ENCODE peak calls at places on chromosome 1, in nine cellular contexts. Z is MM.1S; I is stimulated activated CD4-positive, alpha-beta T cell treated with anti-CD3 and anti-CD28 coated beads, TNF-alpha, amount 100 ng/mL, for 4 hours; G is NCI-H1694; Q is T follicular helper cell; X is Peyer's patch; W is CD4-positive, alpha-beta T cell; E is Calu3; N is AG08396. V is an unnamed sample.

GRCh38 chr1:53944469-53945182 is 873 bp downstream of the IFT25 start:
- DNase-seq in Z (peak), I (no peak), G (no peak), Q (no peak), X (no peak), W (no peak), E (no peak), N (peak), V (no peak)

GRCh38 chr1:101137144-101138126 is 99.4 kb upstream of the S1PR1 start:
- DNase-seq in Z (no peak), I (no peak), G (no peak), Q (no peak), X (no peak), W (no peak), E (no peak), N (peak), V (peak)

GRCh38 chr1:54791880-54792522 is 9.1 kb downstream of the TTC22 start:
- DNase-seq in Z (peak), I (no peak), G (peak), Q (no peak), X (peak), W (no peak), E (peak), N (peak), V (no peak)

GRCh38 chr1:9593492-9594465 is 5.1 kb downstream of the TMEM201 start:
- DNase-seq in Z (no peak), I (no peak), G (peak), Q (no peak), X (peak), W (no peak), E (peak), N (peak), V (no peak)

GRCh38 chr1:246622035-246622652 is 55.9 kb downstream of the CNST start:
- DNase-seq in Z (no peak), I (no peak), G (no peak), Q (no peak), X (no peak), W (no peak), E (no peak), N (peak), V (no peak)

GRCh38 chr1:56331207-56331891 is 248.0 kb downstream of the PLPP3 start:
- DNase-seq in Z (no peak), I (no peak), G (no peak), Q (no peak), X (no peak), W (no peak), E (peak), N (no peak), V (no peak)

GRCh38 chr1:200258447-200259375 is 151.1 kb downstream of the ZNF281 start:
- DNase-seq in Z (peak), I (no peak), G (peak), Q (no peak), X (no peak), W (no peak), E (peak), N (peak), V (no peak)

GRCh38 chr1:216705686-216706085 is 17.5 kb downstream of the ESRRG start:
- DNase-seq in Z (no peak), I (no peak), G (peak), Q (no peak), X (no peak), W (no peak), E (no peak), N (no peak), V (no peak)

GRCh38 chr1:28551381-28551780 is 1.5 kb upstream of the TRNAU1AP start:
- DNase-seq in Z (no peak), I (no peak), G (no peak), Q (no peak), X (no peak), W (no peak), E (no peak), N (no peak), V (no peak)

GRCh38 chr1:112325504-112325903 is 70.5 kb upstream of the CTTNBP2NL start:
- DNase-seq in Z (no peak), I (no peak), G (no peak), Q (no peak), X (no peak), W (no peak), E (no peak), N (no peak), V (no peak)

GRCh38 chr1:33060579-33061083 is 20.3 kb upstream of the AZIN2 start:
- DNase-seq in Z (no peak), I (no peak), G (no peak), Q (no peak), X (no peak), W (no peak), E (no peak), N (peak), V (no peak)

GRCh38 chr1:211133393-211133840 is 531 bp downstream of the KCNH1 start:
- DNase-seq in Z (no peak), I (peak), G (no peak), Q (peak), X (no peak), W (no peak), E (no peak), N (peak), V (peak)

GRCh38 chr1:234753979-234754378 is 144.0 kb upstream of the IRF2BP2 start:
- DNase-seq in Z (no peak), I (no peak), G (no peak), Q (no peak), X (no peak), W (no peak), E (no peak), N (no peak), V (no peak)

GRCh38 chr1:147273409-147274307 is 31.2 kb downstream of the CHD1L start:
- DNase-seq in Z (peak), I (no peak), G (peak), Q (peak), X (no peak), W (peak), E (peak), N (peak), V (peak)

GRCh38 chr1:164983023-164983650 is 373.4 kb downstream of the LMX1A start:
- DNase-seq in Z (no peak), I (no peak), G (no peak), Q (no peak), X (no peak), W (no peak), E (no peak), N (no peak), V (no peak)

GRCh38 chr1:232192781-232193450 is 437.0 kb downstream of the SIPA1L2 start:
- DNase-seq in Z (no peak), I (no peak), G (no peak), Q (no peak), X (no peak), W (no peak), E (no peak), N (no peak), V (no peak)

GRCh38 chr1:242426271-242426905 is 98.1 kb downstream of the PLD5 start:
- DNase-seq in Z (no peak), I (no peak), G (no peak), Q (no peak), X (no peak), W (no peak), E (no peak), N (no peak), V (no peak)

V was measured in HS-5.